ENCODE peak calls at places on chromosomes 4 and X, in nine cellular contexts. I is lower lobe of right lung; U is cardiac muscle cell; Y is mesendoderm; F is effector memory CD4-positive, alpha-beta T cell; S is dorsolateral prefrontal cortex; C is iPS DF 6.9; L is GM23248; K is pancreas. R is an unnamed sample. For H3K27me3, the result is how much of the 10 kb centered on the place peaks cover.

GRCh38 chr4:2251795-2252529 is 9.9 kb downstream of the MXD4 start:
- DNase-seq in I (peak), U (no peak), Y (no peak), F (no peak), S (no peak), C (no peak), L (no peak), K (peak), R (no peak)

GRCh38 chr4:140867338-140867737 is 111.2 kb upstream of the TBC1D9 start:
- DNase-seq in I (no peak), U (peak), Y (no peak), F (no peak), S (no peak), C (no peak), L (no peak), K (no peak), R (no peak)

GRCh38 chr4:161457906-161458305 is 705.9 kb downstream of the FSTL5 start:
- DNase-seq in I (no peak), U (no peak), Y (peak), F (no peak), S (no peak), C (no peak), L (no peak), K (no peak), R (no peak)

GRCh38 chr4:186013404-186014186 is 55.4 kb upstream of the TLR3 start:
- DNase-seq in I (no peak), U (no peak), Y (no peak), F (no peak), S (no peak), C (no peak), L (no peak), K (no peak), R (no peak)

GRCh38 chrX:75086731-75087195 is 69.3 kb downstream of the ABCB7 start:
- DNase-seq in I (no peak), U (no peak), Y (no peak), F (no peak), S (no peak), C (no peak), L (no peak), K (no peak), R (peak)

GRCh38 chr4:138140879-138141278 is 101.3 kb downstream of the SLC7A11 start:
- DNase-seq in I (no peak), U (no peak), Y (no peak), F (no peak), S (no peak), C (no peak), L (no peak), K (no peak), R (no peak)

GRCh38 chr4:26032572-26033320 is 118.7 kb downstream of the SMIM20 start:
- DNase-seq in I (no peak), U (no peak), Y (no peak), F (no peak), S (no peak), C (no peak), L (peak), K (no peak), R (peak)

GRCh38 chr4:85756938-85757337 is 282.0 kb downstream of the ARHGAP24 start:
- DNase-seq in I (no peak), U (peak), Y (peak), F (no peak), S (no peak), C (no peak), L (peak), K (no peak), R (peak)

GRCh38 chr4:186592961-186593586 is 37.7 kb upstream of the MTNR1A start:
- DNase-seq in I (no peak), U (no peak), Y (no peak), F (no peak), S (no peak), C (no peak), L (no peak), K (no peak), R (no peak)

GRCh38 chr4:176499518-176499917 is 179.8 kb downstream of the SPCS3 start:
- DNase-seq in I (no peak), U (no peak), Y (no peak), F (no peak), S (no peak), C (no peak), L (peak), K (no peak), R (no peak)

GRCh38 chrX:121987163-121987562 is 939.8 kb downstream of the GLUD2 start:
- DNase-seq in I (no peak), U (no peak), Y (peak), F (no peak), S (no peak), C (no peak), L (peak), K (no peak), R (no peak)

GRCh38 chrX:11648705-11649519 is 16.8 kb downstream of the ARHGAP6 start:
- DNase-seq in I (no peak), U (no peak), Y (no peak), F (no peak), S (no peak), C (no peak), L (peak), K (no peak), R (no peak)

GRCh38 chr4:173747537-173748257 is 217.7 kb upstream of the HAND2 start:
- DNase-seq in I (no peak), U (no peak), Y (no peak), F (no peak), S (no peak), C (no peak), L (no peak), K (no peak), R (no peak)

GRCh38 chr4:72631296-72631695 is 62.3 kb upstream of the ADAMTS3 start:
- DNase-seq in I (no peak), U (no peak), Y (no peak), F (no peak), S (peak), C (no peak), L (peak), K (no peak), R (peak)

GRCh38 chr4:56863441-56864129 is 42.1 kb upstream of the SPINK2 start:
- DNase-seq in I (no peak), U (no peak), Y (no peak), F (no peak), S (no peak), C (no peak), L (peak), K (no peak), R (no peak)

GRCh38 chr4:74178798-74179197 is 20.9 kb downstream of the MTHFD2L start:
- DNase-seq in I (no peak), U (no peak), Y (no peak), F (no peak), S (no peak), C (no peak), L (no peak), K (no peak), R (no peak)

GRCh38 chr4:106898621-106899230 is 137.4 kb downstream of the DKK2 start:
- DNase-seq in I (no peak), U (peak), Y (peak), F (no peak), S (no peak), C (peak), L (peak), K (no peak), R (peak)

GRCh38 chrX:63738696-63739095 is 46.3 kb downstream of the ARHGEF9 start:
- DNase-seq in I (no peak), U (no peak), Y (no peak), F (no peak), S (no peak), C (no peak), L (no peak), K (no peak), R (no peak)

GRCh38 chr4:140926672-140927071 is 170.5 kb upstream of the TBC1D9 start:
- DNase-seq in I (no peak), U (no peak), Y (peak), F (no peak), S (no peak), C (no peak), L (peak), K (no peak), R (no peak)

GRCh38 chr4:175705407-175705806 is 106.7 kb downstream of the GPM6A start:
- DNase-seq in I (no peak), U (peak), Y (peak), F (no peak), S (peak), C (peak), L (peak), K (no peak), R (no peak)

GRCh38 chrX:103847174-103847870 is 15.3 kb upstream of the RAB9B start:
- DNase-seq in I (no peak), U (no peak), Y (no peak), F (no peak), S (no peak), C (no peak), L (peak), K (no peak), R (no peak)

GRCh38 chr4:4299006-4299405 is 9.0 kb downstream of the ZBTB49 start:
- DNase-seq in I (no peak), U (no peak), Y (no peak), F (no peak), S (no peak), C (no peak), L (no peak), K (no peak), R (no peak)

GRCh38 chrX:113429011-113429410 is 588.4 kb upstream of the AMOT start:
- DNase-seq in I (no peak), U (no peak), Y (no peak), F (no peak), S (no peak), C (no peak), L (no peak), K (no peak), R (no peak)

GRCh38 chr4:31442236-31442635 is 722.1 kb downstream of the PCDH7 start:
- DNase-seq in I (no peak), U (no peak), Y (peak), F (no peak), S (no peak), C (no peak), L (no peak), K (no peak), R (no peak)

GRCh38 chr4:176735300-176735699 is 57.4 kb downstream of the VEGFC start:
- DNase-seq in I (no peak), U (peak), Y (no peak), F (no peak), S (no peak), C (no peak), L (peak), K (no peak), R (peak)

GRCh38 chrX:33053001-33053400 is 158.3 kb downstream of the DMD start:
- DNase-seq in I (no peak), U (no peak), Y (no peak), F (no peak), S (no peak), C (no peak), L (no peak), K (no peak), R (no peak)

GRCh38 chr4:83751336-83751949 is 215.5 kb downstream of the GPAT3 start:
- DNase-seq in I (no peak), U (no peak), Y (peak), F (no peak), S (no peak), C (no peak), L (no peak), K (no peak), R (no peak)
- H3K27me3 ChIP-seq in I (under half), U (under half), Y (under half), F (under half), S (under half), C (under half), L (under half), K (under half), R (under half)

GRCh38 chr4:154743683-154744340 is at the start of gene LRAT:
- DNase-seq in I (peak), U (peak), Y (peak), F (no peak), S (no peak), C (peak), L (peak), K (peak), R (no peak)
- H3K27me3 ChIP-seq in I (half or more), U (half or more), Y (under half), F (under half), S (under half), C (under half), L (half or more), K (under half), R (half or more)

DNA sequence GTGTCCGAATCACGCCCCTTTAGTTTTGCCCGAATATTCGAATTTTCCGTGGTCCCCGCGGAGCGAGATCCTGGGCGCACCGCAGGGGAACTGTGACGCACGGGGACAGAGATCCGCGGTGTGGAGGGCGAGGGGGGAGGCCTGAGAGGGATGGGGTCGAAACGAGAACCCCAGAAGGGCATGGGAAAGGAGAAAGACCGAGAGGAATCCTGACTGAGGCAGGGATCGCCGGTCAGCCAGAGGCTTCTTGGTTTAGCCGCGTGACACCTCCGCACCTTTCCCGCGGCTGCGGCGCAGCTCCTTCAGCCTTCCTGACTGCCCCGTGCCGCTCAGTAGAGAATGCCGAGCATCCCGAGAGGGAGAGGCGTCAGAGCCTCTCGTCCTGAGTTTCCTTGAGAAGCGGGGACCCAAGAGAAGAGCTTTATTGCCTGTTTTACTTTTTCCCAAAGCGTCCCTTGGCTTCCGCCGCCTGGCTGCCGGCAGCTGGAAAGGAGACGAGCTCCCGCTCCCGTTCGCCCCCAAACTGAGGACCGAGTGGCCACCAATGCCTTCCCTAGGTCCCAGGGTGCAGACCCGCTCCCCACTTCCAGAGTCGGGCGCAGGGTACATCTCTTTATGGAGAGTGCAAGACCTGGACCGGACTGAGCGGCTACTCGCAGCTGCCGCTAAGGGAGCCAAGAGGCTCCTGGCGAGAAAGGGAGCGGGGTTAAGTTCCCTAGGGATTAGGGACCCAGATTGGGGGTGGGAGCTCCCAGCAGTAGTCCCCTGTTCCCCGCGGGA is 911 bp upstream of the GPR50 start:
- DNase-seq in I (no peak), U (peak), Y (no peak), F (no peak), S (no peak), C (no peak), L (no peak), K (no peak), R (no peak)
- H3K27me3 ChIP-seq in I (under half), U (half or more), Y (under half), F (under half), S (under half), C (under half), L (under half), K (under half), R (under half)

GRCh38 chrX:110667706-110668105 is 127.9 kb downstream of the CHRDL1 start:
- DNase-seq in I (no peak), U (peak), Y (peak), F (no peak), S (no peak), C (peak), L (no peak), K (no peak), R (no peak)
- H3K27me3 ChIP-seq in I (under half), U (under half), Y (under half), F (under half), S (under half), C (under half), L (under half), K (under half), R (under half)

GRCh38 chrX:55648434-55648833 is 25.2 kb downstream of the FOXR2 start:
- DNase-seq in I (no peak), U (no peak), Y (no peak), F (no peak), S (no peak), C (no peak), L (no peak), K (no peak), R (no peak)
- H3K27me3 ChIP-seq in I (under half), U (under half), Y (under half), F (under half), S (under half), C (under half), L (under half), K (under half), R (under half)

GRCh38 chr4:38327174-38327573 is 336.8 kb upstream of the KLF3 start:
- DNase-seq in I (no peak), U (no peak), Y (no peak), F (no peak), S (no peak), C (no peak), L (no peak), K (no peak), R (no peak)
- H3K27me3 ChIP-seq in I (under half), U (under half), Y (under half), F (under half), S (under half), C (under half), L (under half), K (under half), R (under half)

GRCh38 chr4:71187399-71188196 is 151.2 kb upstream of the SLC4A4 start:
- DNase-seq in I (peak), U (peak), Y (peak), F (no peak), S (no peak), C (no peak), L (peak), K (peak), R (peak)

GRCh38 chr4:71188197-71188625 is 150.6 kb upstream of the SLC4A4 start:
- DNase-seq in I (no peak), U (peak), Y (peak), F (no peak), S (no peak), C (no peak), L (peak), K (no peak), R (peak)

GRCh38 chr4:71184195-71184781 is 154.5 kb upstream of the SLC4A4 start:
- DNase-seq in I (no peak), U (peak), Y (peak), F (no peak), S (no peak), C (no peak), L (peak), K (peak), R (peak)

GRCh38 chr4:71186566-71187398 is 152.0 kb upstream of the SLC4A4 start:
- DNase-seq in I (peak), U (peak), Y (peak), F (no peak), S (no peak), C (no peak), L (peak), K (peak), R (peak)

GRCh38 chr4:71186257-71186565 is 152.6 kb upstream of the SLC4A4 start:
- DNase-seq in I (no peak), U (no peak), Y (no peak), F (no peak), S (no peak), C (no peak), L (no peak), K (no peak), R (no peak)
- H3K27me3 ChIP-seq in I (under half), U (under half), Y (under half), F (under half), S (under half), C (under half), L (under half), K (under half), R (under half)

GRCh38 chrX:25004485-25005032 is 11.2 kb downstream of the ARX start:
- DNase-seq in I (no peak), U (no peak), Y (no peak), F (no peak), S (no peak), C (no peak), L (no peak), K (no peak), R (no peak)
- H3K27me3 ChIP-seq in I (half or more), U (half or more), Y (under half), F (under half), S (half or more), C (half or more), L (under half), K (under half), R (half or more)

GRCh38 chr4:54726907-54727306 is 69.2 kb downstream of the KIT start:
- DNase-seq in I (no peak), U (no peak), Y (no peak), F (no peak), S (no peak), C (no peak), L (no peak), K (no peak), R (no peak)

GRCh38 chr4:54737421-54737820 is 79.7 kb downstream of the KIT start:
- DNase-seq in I (no peak), U (no peak), Y (no peak), F (no peak), S (no peak), C (no peak), L (no peak), K (no peak), R (no peak)

GRCh38 chr4:54727346-54727745 is 69.6 kb downstream of the KIT start:
- DNase-seq in I (no peak), U (no peak), Y (no peak), F (no peak), S (no peak), C (no peak), L (no peak), K (no peak), R (no peak)

GRCh38 chr4:54728342-54728741 is 70.6 kb downstream of the KIT start:
- DNase-seq in I (no peak), U (no peak), Y (no peak), F (no peak), S (no peak), C (no peak), L (no peak), K (no peak), R (no peak)

DNA sequence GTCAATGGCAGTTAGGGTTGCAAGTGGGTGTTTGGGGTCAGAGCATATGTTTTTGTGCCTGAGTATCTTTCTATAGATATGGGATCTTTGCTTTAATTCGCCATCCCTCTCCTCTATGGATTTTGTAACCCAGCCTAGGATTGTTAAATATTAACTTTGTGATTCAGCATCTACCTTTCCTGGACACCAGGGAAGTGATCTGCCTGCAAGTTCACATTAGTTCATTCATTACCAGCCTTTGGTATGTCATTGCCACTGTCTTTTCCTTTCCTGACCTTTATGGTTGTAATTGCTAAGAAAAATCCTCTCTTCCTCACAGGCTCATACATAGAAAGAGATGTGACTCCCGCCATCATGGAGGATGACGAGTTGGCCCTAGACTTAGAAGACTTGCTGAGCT is 73.8 kb downstream of the KIT start:
- DNase-seq in I (no peak), U (no peak), Y (no peak), F (no peak), S (no peak), C (no peak), L (no peak), K (no peak), R (no peak)
- H3K27me3 ChIP-seq in I (under half), U (under half), Y (under half), F (under half), S (under half), C (under half), L (under half), K (under half), R (under half)